ENCODE peak calls at places on chromosomes 7 and 10, in four cellular contexts. S, T, J and V are unnamed samples.
A peak's percentile ranks its signal among the peaks of the same experiment; 100 is the strongest.

GRCh38 chr10:26829810-26830515 is 30.8 kb downstream of the ABI1 start:
- DNase-seq in S (no peak), T (no peak), J (no peak), V (no peak)

GRCh38 chr7:47651355-47652317 is 69.7 kb upstream of the TNS3 start:
- DNase-seq in S (no peak), T (no peak), J (no peak), V (no peak)

GRCh38 chr10:71971769-71972555 is 7.8 kb downstream of the CHST3 start:
- DNase-seq in S (no peak), T (no peak), J (no peak), V (no peak)

GRCh38 chr10:116810895-116811294 is 38.4 kb upstream of the ENO4 start:
- DNase-seq in S (no peak), T (no peak), J (no peak), V (no peak)

GRCh38 chr10:6748981-6749630 is 169.0 kb upstream of the PRKCQ start:
- DNase-seq in S (peak; percentile 66), T (no peak), J (no peak), V (no peak)

GRCh38 chr10:80158598-80159127 is 26.1 kb downstream of the PLAC9 start:
- DNase-seq in S (peak; percentile 89), T (peak; percentile 94), J (no peak), V (no peak)

GRCh38 chr10:555281-555680 is 134.2 kb downstream of the DIP2C start:
- DNase-seq in S (no peak), T (no peak), J (no peak), V (no peak)

GRCh38 chr10:7189909-7190308 is 220.9 kb downstream of the SFMBT2 start:
- DNase-seq in S (no peak), T (no peak), J (no peak), V (no peak)

GRCh38 chr10:4704034-4704545 is 121.9 kb upstream of the AKR1E2 start:
- DNase-seq in S (peak; percentile 83), T (no peak), J (no peak), V (no peak)

GRCh38 chr10:115975506-115975905 is 297.5 kb downstream of the GFRA1 start:
- DNase-seq in S (no peak), T (no peak), J (no peak), V (no peak)

DNA sequence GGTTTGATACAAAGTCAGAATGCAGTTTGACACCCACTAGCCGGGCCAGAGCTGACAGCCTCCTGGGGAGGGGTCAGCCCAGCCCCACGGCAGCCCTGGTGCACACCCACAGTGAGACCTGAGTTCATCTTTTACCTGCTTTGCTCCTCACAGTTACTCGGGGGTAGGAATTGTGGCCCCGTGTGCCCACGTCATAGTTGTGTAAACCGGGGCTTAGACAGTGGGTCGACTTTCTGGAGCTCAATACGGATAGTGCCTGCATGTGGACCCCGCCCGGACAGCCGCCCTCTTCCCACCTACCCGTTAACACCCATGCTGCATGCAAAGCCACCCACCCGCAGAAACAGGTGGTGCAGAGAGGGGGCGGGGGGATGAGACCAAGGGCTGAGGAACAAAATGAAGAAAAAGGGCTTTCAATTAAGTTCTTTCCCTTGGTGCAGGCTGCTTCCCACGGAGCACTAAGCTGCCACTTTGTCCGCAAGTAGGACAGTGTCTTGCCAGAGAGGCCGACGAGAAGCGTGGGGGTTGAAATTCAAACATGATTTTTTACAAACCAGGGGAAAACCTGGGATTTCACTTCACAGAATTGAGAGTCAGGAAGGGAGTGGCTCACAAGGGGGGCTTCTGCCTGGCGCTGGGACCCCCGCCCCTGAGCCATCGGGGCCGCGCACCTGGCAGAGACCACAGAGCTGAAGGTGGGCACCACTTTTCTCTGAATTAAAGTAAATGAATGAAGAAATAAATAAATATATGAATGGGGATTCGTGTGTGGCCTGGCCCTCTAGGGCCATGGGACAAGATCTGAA is 24.6 kb upstream of the FOXL3 start:
- DNase-seq in S (no peak), T (no peak), J (no peak), V (no peak)
- H3K9me3 ChIP-seq in S (peaks cover 14% of the 10 kb centered on the region), T (no peaks in the 10 kb centered on the region), J (no peaks in the 10 kb centered on the region), V (no peaks in the 10 kb centered on the region)

GRCh38 chr7:145065451-145065850 is 229.6 kb upstream of the TPK1 start:
- DNase-seq in S (no peak), T (no peak), J (no peak), V (no peak)

GRCh38 chr7:145064114-145064513 is 228.3 kb upstream of the TPK1 start:
- DNase-seq in S (no peak), T (no peak), J (no peak), V (no peak)
- H3K9me3 ChIP-seq in S (no peaks in the 10 kb centered on the region), T (no peaks in the 10 kb centered on the region), J (no peaks in the 10 kb centered on the region), V (no peaks in the 10 kb centered on the region)

GRCh38 chr10:103215601-103216000 is 22.5 kb upstream of the NT5C2 start:
- DNase-seq in S (no peak), T (no peak), J (no peak), V (no peak)
- H3K9me3 ChIP-seq in S (no peaks in the 10 kb centered on the region), T (no peaks in the 10 kb centered on the region), J (no peaks in the 10 kb centered on the region), V (no peaks in the 10 kb centered on the region)

DNA sequence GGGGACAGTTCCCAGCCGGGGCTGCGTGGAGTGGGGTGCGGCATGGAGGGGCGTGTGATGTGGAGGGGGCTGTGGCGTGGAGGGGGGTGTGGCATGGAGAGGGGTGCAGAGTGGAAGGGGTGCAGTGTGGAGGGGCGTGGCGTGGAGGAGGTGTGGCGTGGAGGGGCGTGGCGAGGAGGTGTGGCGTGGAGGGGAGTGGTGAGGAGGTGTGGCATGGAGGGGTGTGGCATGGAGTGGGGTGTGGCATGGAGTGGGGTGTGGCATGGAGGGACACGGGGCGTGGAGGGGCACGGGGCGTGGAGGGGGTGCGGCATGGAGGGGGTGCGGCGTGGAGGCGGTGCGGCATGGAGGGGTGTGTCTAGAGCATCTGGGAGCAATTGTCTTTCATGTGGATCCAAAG is 33.6 kb downstream of the NKX6-2 start:
- DNase-seq in S (no peak), T (no peak), J (no peak), V (no peak)
- H3K9me3 ChIP-seq in S (peaks cover 4% of the 10 kb centered on the region), T (no peaks in the 10 kb centered on the region), J (no peaks in the 10 kb centered on the region), V (no peaks in the 10 kb centered on the region)

GRCh38 chr10:130428936-130429335 is 292.7 kb downstream of the GLRX3 start:
- DNase-seq in S (no peak), T (peak; percentile 2), J (no peak), V (no peak)

GRCh38 chr10:130432271-130432670 is 296.1 kb downstream of the GLRX3 start:
- DNase-seq in S (no peak), T (peak; percentile 50), J (no peak), V (no peak)

GRCh38 chr10:130430291-130430690 is 294.1 kb downstream of the GLRX3 start:
- DNase-seq in S (no peak), T (peak; percentile 9), J (no peak), V (no peak)

GRCh38 chr10:130430852-130431704 is 294.9 kb downstream of the GLRX3 start:
- DNase-seq in S (no peak), T (peak; percentile 40), J (no peak), V (no peak)

DNA sequence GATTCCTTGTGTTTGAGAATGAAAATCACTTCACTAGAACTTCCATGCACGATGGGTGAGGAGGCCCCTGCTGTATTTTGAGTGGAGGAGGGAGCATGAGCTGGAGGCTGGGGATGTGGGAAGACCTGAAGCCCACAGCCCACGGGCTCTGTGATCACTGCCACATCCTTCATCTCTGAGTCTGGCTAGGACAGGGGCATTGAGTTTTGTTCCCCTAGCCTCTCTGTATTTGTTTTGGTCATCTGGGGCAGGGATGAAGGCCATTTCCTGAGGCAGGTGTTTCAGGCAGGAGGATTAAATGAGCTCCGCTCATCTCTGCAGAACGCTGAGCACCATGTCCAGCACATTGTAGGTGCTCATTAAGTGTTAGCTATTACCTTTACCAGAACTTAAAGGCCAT is 293.6 kb downstream of the GLRX3 start:
- DNase-seq in S (no peak), T (peak; percentile 11), J (no peak), V (no peak)
- H3K9me3 ChIP-seq in S (peaks cover 12% of the 10 kb centered on the region), T (no peaks in the 10 kb centered on the region), J (no peaks in the 10 kb centered on the region), V (no peaks in the 10 kb centered on the region)

GRCh38 chr7:46530081-46530480 is 609.0 kb upstream of the IGFBP3 start:
- DNase-seq in S (no peak), T (no peak), J (no peak), V (no peak)

GRCh38 chr7:46524350-46524749 is 603.3 kb upstream of the IGFBP3 start:
- DNase-seq in S (no peak), T (no peak), J (no peak), V (no peak)

GRCh38 chr7:46525876-46526275 is 604.8 kb upstream of the IGFBP3 start:
- DNase-seq in S (no peak), T (no peak), J (no peak), V (no peak)

GRCh38 chr7:46522354-46522906 is 601.4 kb upstream of the IGFBP3 start:
- DNase-seq in S (no peak), T (no peak), J (no peak), V (no peak)

GRCh38 chr7:46527360-46527759 is 606.3 kb upstream of the IGFBP3 start:
- DNase-seq in S (no peak), T (no peak), J (no peak), V (no peak)
- H3K9me3 ChIP-seq in S (no peaks in the 10 kb centered on the region), T (peaks cover 22% of the 10 kb centered on the region), J (no peaks in the 10 kb centered on the region), V (no peaks in the 10 kb centered on the region)

GRCh38 chr7:259751-260405 is 30.1 kb upstream of the FOXL3 start:
- DNase-seq in S (no peak), T (no peak), J (no peak), V (no peak)

GRCh38 chr7:260441-261281 is 29.3 kb upstream of the FOXL3 start:
- DNase-seq in S (no peak), T (no peak), J (no peak), V (no peak)

GRCh38 chr7:259191-259505 is 30.8 kb upstream of the FOXL3 start:
- DNase-seq in S (no peak), T (no peak), J (no peak), V (no peak)

GRCh38 chr7:262251-262572 is 27.8 kb upstream of the FOXL3 start:
- DNase-seq in S (no peak), T (no peak), J (no peak), V (no peak)

GRCh38 chr7:261341-262250 is 28.4 kb upstream of the FOXL3 start:
- DNase-seq in S (no peak), T (no peak), J (no peak), V (no peak)
- H3K9me3 ChIP-seq in S (peaks cover 14% of the 10 kb centered on the region), T (no peaks in the 10 kb centered on the region), J (no peaks in the 10 kb centered on the region), V (no peaks in the 10 kb centered on the region)